ENCODE peak calls at places on chromosomes 16 and 17, in ten cellular contexts. One of them, this sample, is unnamed.

GRCh38 chr17:43917348-43918025 is 10.2 kb upstream of the MPP2 start:
- DNase-seq in cardiac fibroblast: peak
- DNase-seq in ACHN: no peak
- DNase-seq in nucleus accumbens: no peak
- DNase-seq in left kidney: peak
- DNase-seq in activated gamma-delta T cell treated with Interleukin-2 at 50 U/mL for 16 hours: peak
- DNase-seq in mucosa of gallbladder: peak
- DNase-seq in KG1: no peak
- DNase-seq in left lung: no peak
- DNase-seq in HEK293T: no peak
- DNase-seq in this sample: no peak

GRCh38 chr16:73054732-73055481 is 7.0 kb upstream of the ZFHX3 start:
- DNase-seq in cardiac fibroblast: peak
- DNase-seq in left kidney: peak
- DNase-seq in ACHN: no peak
- DNase-seq in KG1: no peak
- DNase-seq in left lung: no peak
- DNase-seq in HEK293T: no peak
- DNase-seq in activated gamma-delta T cell treated with Interleukin-2 at 50 U/mL for 16 hours: no peak
- DNase-seq in mucosa of gallbladder: no peak
- DNase-seq in nucleus accumbens: no peak
- DNase-seq in this sample: no peak

GRCh38 chr17:12625092-12625491 is 40.6 kb upstream of the MYOCD start:
- DNase-seq in HEK293T: no peak
- DNase-seq in nucleus accumbens: no peak
- DNase-seq in ACHN: no peak
- DNase-seq in left kidney: no peak
- DNase-seq in KG1: no peak
- DNase-seq in activated gamma-delta T cell treated with Interleukin-2 at 50 U/mL for 16 hours: no peak
- DNase-seq in mucosa of gallbladder: no peak
- DNase-seq in left lung: no peak
- DNase-seq in cardiac fibroblast: no peak
- DNase-seq in this sample: no peak

GRCh38 chr16:58249388-58249779 is 45.4 kb downstream of the PRSS54 start:
- DNase-seq in mucosa of gallbladder: no peak
- DNase-seq in left lung: no peak
- DNase-seq in left kidney: no peak
- DNase-seq in ACHN: no peak
- DNase-seq in cardiac fibroblast: no peak
- DNase-seq in nucleus accumbens: no peak
- DNase-seq in HEK293T: no peak
- DNase-seq in activated gamma-delta T cell treated with Interleukin-2 at 50 U/mL for 16 hours: no peak
- DNase-seq in KG1: no peak
- DNase-seq in this sample: no peak

GRCh38 chr16:9845661-9846361 is 336.4 kb downstream of the GRIN2A start:
- DNase-seq in ACHN: no peak
- DNase-seq in nucleus accumbens: no peak
- DNase-seq in cardiac fibroblast: peak
- DNase-seq in left kidney: no peak
- DNase-seq in HEK293T: no peak
- DNase-seq in KG1: no peak
- DNase-seq in left lung: no peak
- DNase-seq in activated gamma-delta T cell treated with Interleukin-2 at 50 U/mL for 16 hours: no peak
- DNase-seq in mucosa of gallbladder: no peak
- DNase-seq in this sample: no peak

GRCh38 chr16:58264961-58265479 is 29.8 kb downstream of the PRSS54 start:
- DNase-seq in left kidney: peak
- DNase-seq in KG1: no peak
- DNase-seq in cardiac fibroblast: peak
- DNase-seq in left lung: no peak
- DNase-seq in ACHN: peak
- DNase-seq in nucleus accumbens: no peak
- DNase-seq in HEK293T: peak
- DNase-seq in mucosa of gallbladder: no peak
- DNase-seq in activated gamma-delta T cell treated with Interleukin-2 at 50 U/mL for 16 hours: no peak
- DNase-seq in this sample: no peak

GRCh38 chr17:49610883-49611584 is 35.4 kb downstream of the NXPH3 start:
- DNase-seq in ACHN: no peak
- DNase-seq in KG1: no peak
- DNase-seq in nucleus accumbens: no peak
- DNase-seq in cardiac fibroblast: no peak
- DNase-seq in mucosa of gallbladder: no peak
- DNase-seq in HEK293T: no peak
- DNase-seq in left kidney: no peak
- DNase-seq in left lung: no peak
- DNase-seq in activated gamma-delta T cell treated with Interleukin-2 at 50 U/mL for 16 hours: no peak
- DNase-seq in this sample: peak

GRCh38 chr16:57590654-57591085 is 37.8 kb upstream of the ADGRG1 start:
- DNase-seq in ACHN: peak
- DNase-seq in HEK293T: no peak
- DNase-seq in left kidney: no peak
- DNase-seq in cardiac fibroblast: peak
- DNase-seq in activated gamma-delta T cell treated with Interleukin-2 at 50 U/mL for 16 hours: no peak
- DNase-seq in left lung: peak
- DNase-seq in mucosa of gallbladder: peak
- DNase-seq in KG1: no peak
- DNase-seq in nucleus accumbens: no peak
- DNase-seq in this sample: no peak

GRCh38 chr17:58813712-58814111 is 58.1 kb downstream of the PPM1E start:
- DNase-seq in ACHN: no peak
- DNase-seq in cardiac fibroblast: peak
- DNase-seq in KG1: no peak
- DNase-seq in HEK293T: no peak
- DNase-seq in activated gamma-delta T cell treated with Interleukin-2 at 50 U/mL for 16 hours: no peak
- DNase-seq in left lung: no peak
- DNase-seq in left kidney: no peak
- DNase-seq in mucosa of gallbladder: no peak
- DNase-seq in nucleus accumbens: no peak
- DNase-seq in this sample: no peak

GRCh38 chr17:78064708-78065107 is 63.8 kb downstream of the TMC6 start:
- DNase-seq in nucleus accumbens: no peak
- DNase-seq in KG1: no peak
- DNase-seq in HEK293T: no peak
- DNase-seq in left kidney: no peak
- DNase-seq in left lung: no peak
- DNase-seq in cardiac fibroblast: no peak
- DNase-seq in mucosa of gallbladder: no peak
- DNase-seq in ACHN: no peak
- DNase-seq in activated gamma-delta T cell treated with Interleukin-2 at 50 U/mL for 16 hours: no peak
- DNase-seq in this sample: no peak

GRCh38 chr17:3888343-3889171 is 4.3 kb downstream of the CAMKK1 start:
- DNase-seq in cardiac fibroblast: peak
- DNase-seq in activated gamma-delta T cell treated with Interleukin-2 at 50 U/mL for 16 hours: no peak
- DNase-seq in mucosa of gallbladder: peak
- DNase-seq in HEK293T: peak
- DNase-seq in left lung: no peak
- DNase-seq in nucleus accumbens: no peak
- DNase-seq in ACHN: peak
- DNase-seq in KG1: no peak
- DNase-seq in left kidney: peak
- DNase-seq in this sample: peak

GRCh38 chr16:86424968-86425367 is 85.4 kb upstream of the FOXF1 start:
- DNase-seq in HEK293T: no peak
- DNase-seq in cardiac fibroblast: no peak
- DNase-seq in nucleus accumbens: no peak
- DNase-seq in mucosa of gallbladder: no peak
- DNase-seq in KG1: no peak
- DNase-seq in left kidney: peak
- DNase-seq in ACHN: no peak
- DNase-seq in activated gamma-delta T cell treated with Interleukin-2 at 50 U/mL for 16 hours: no peak
- DNase-seq in left lung: no peak
- DNase-seq in this sample: no peak

GRCh38 chr16:83682858-83683235 is 124.9 kb upstream of the HSBP1 start:
- DNase-seq in mucosa of gallbladder: no peak
- DNase-seq in nucleus accumbens: no peak
- DNase-seq in ACHN: no peak
- DNase-seq in cardiac fibroblast: no peak
- DNase-seq in KG1: no peak
- DNase-seq in activated gamma-delta T cell treated with Interleukin-2 at 50 U/mL for 16 hours: no peak
- DNase-seq in HEK293T: no peak
- DNase-seq in left kidney: peak
- DNase-seq in left lung: no peak
- DNase-seq in this sample: no peak

GRCh38 chr17:63973930-63974593 is 1.3 kb upstream of the SCN4A start:
- DNase-seq in cardiac fibroblast: no peak
- DNase-seq in HEK293T: no peak
- DNase-seq in ACHN: peak
- DNase-seq in left kidney: peak
- DNase-seq in mucosa of gallbladder: no peak
- DNase-seq in nucleus accumbens: no peak
- DNase-seq in activated gamma-delta T cell treated with Interleukin-2 at 50 U/mL for 16 hours: no peak
- DNase-seq in left lung: no peak
- DNase-seq in KG1: no peak
- DNase-seq in this sample: no peak

GRCh38 chr17:68288804-68289203 is 2.1 kb downstream of the SLC16A6 start:
- DNase-seq in mucosa of gallbladder: no peak
- DNase-seq in ACHN: no peak
- DNase-seq in nucleus accumbens: no peak
- DNase-seq in activated gamma-delta T cell treated with Interleukin-2 at 50 U/mL for 16 hours: no peak
- DNase-seq in left kidney: no peak
- DNase-seq in left lung: peak
- DNase-seq in HEK293T: no peak
- DNase-seq in KG1: no peak
- DNase-seq in cardiac fibroblast: no peak
- DNase-seq in this sample: no peak

GRCh38 chr16:76035689-76036088 is 241.5 kb upstream of the CNTNAP4 start:
- DNase-seq in mucosa of gallbladder: no peak
- DNase-seq in activated gamma-delta T cell treated with Interleukin-2 at 50 U/mL for 16 hours: no peak
- DNase-seq in cardiac fibroblast: peak
- DNase-seq in ACHN: no peak
- DNase-seq in HEK293T: no peak
- DNase-seq in KG1: no peak
- DNase-seq in left lung: no peak
- DNase-seq in nucleus accumbens: no peak
- DNase-seq in left kidney: peak
- DNase-seq in this sample: no peak

GRCh38 chr17:57676543-57676942 is 68.6 kb downstream of the CCDC182 start:
- DNase-seq in activated gamma-delta T cell treated with Interleukin-2 at 50 U/mL for 16 hours: no peak
- DNase-seq in HEK293T: no peak
- DNase-seq in KG1: no peak
- DNase-seq in cardiac fibroblast: no peak
- DNase-seq in left lung: no peak
- DNase-seq in mucosa of gallbladder: no peak
- DNase-seq in left kidney: no peak
- DNase-seq in nucleus accumbens: no peak
- DNase-seq in ACHN: no peak
- DNase-seq in this sample: no peak

GRCh38 chr17:81150379-81151038 is 14.8 kb upstream of the PVALEF start:
- DNase-seq in KG1: no peak
- DNase-seq in mucosa of gallbladder: no peak
- DNase-seq in HEK293T: no peak
- DNase-seq in activated gamma-delta T cell treated with Interleukin-2 at 50 U/mL for 16 hours: no peak
- DNase-seq in left kidney: no peak
- DNase-seq in ACHN: no peak
- DNase-seq in cardiac fibroblast: peak
- DNase-seq in nucleus accumbens: no peak
- DNase-seq in left lung: peak
- DNase-seq in this sample: no peak

GRCh38 chr17:70011750-70012149 is 63.3 kb upstream of the KCNJ16 start:
- DNase-seq in left kidney: no peak
- DNase-seq in nucleus accumbens: no peak
- DNase-seq in HEK293T: no peak
- DNase-seq in left lung: no peak
- DNase-seq in cardiac fibroblast: no peak
- DNase-seq in KG1: no peak
- DNase-seq in ACHN: no peak
- DNase-seq in activated gamma-delta T cell treated with Interleukin-2 at 50 U/mL for 16 hours: no peak
- DNase-seq in mucosa of gallbladder: no peak
- DNase-seq in this sample: no peak

GRCh38 chr16:1665829-1666228 is 12.2 kb upstream of the JPT2 start:
- DNase-seq in HEK293T: no peak
- DNase-seq in KG1: no peak
- DNase-seq in ACHN: no peak
- DNase-seq in mucosa of gallbladder: no peak
- DNase-seq in activated gamma-delta T cell treated with Interleukin-2 at 50 U/mL for 16 hours: no peak
- DNase-seq in left kidney: no peak
- DNase-seq in left lung: no peak
- DNase-seq in cardiac fibroblast: no peak
- DNase-seq in nucleus accumbens: no peak
- DNase-seq in this sample: no peak

GRCh38 chr16:26547681-26548080 is 519.0 kb upstream of the C16orf82 start:
- DNase-seq in activated gamma-delta T cell treated with Interleukin-2 at 50 U/mL for 16 hours: no peak
- DNase-seq in nucleus accumbens: no peak
- DNase-seq in ACHN: no peak
- DNase-seq in KG1: no peak
- DNase-seq in cardiac fibroblast: no peak
- DNase-seq in left lung: no peak
- DNase-seq in HEK293T: no peak
- DNase-seq in mucosa of gallbladder: no peak
- DNase-seq in left kidney: no peak
- DNase-seq in this sample: no peak

GRCh38 chr17:48726916-48727286 is 1.6 kb downstream of the HOXB13 start:
- DNase-seq in mucosa of gallbladder: no peak
- DNase-seq in left lung: no peak
- DNase-seq in cardiac fibroblast: no peak
- DNase-seq in ACHN: no peak
- DNase-seq in KG1: no peak
- DNase-seq in HEK293T: no peak
- DNase-seq in left kidney: no peak
- DNase-seq in activated gamma-delta T cell treated with Interleukin-2 at 50 U/mL for 16 hours: no peak
- DNase-seq in nucleus accumbens: no peak
- DNase-seq in this sample: peak

GRCh38 chr16:65546353-65546791 is 424.5 kb upstream of the CDH11 start:
- DNase-seq in left lung: no peak
- DNase-seq in nucleus accumbens: no peak
- DNase-seq in mucosa of gallbladder: no peak
- DNase-seq in activated gamma-delta T cell treated with Interleukin-2 at 50 U/mL for 16 hours: no peak
- DNase-seq in ACHN: no peak
- DNase-seq in cardiac fibroblast: no peak
- DNase-seq in left kidney: peak
- DNase-seq in HEK293T: no peak
- DNase-seq in KG1: no peak
- DNase-seq in this sample: no peak

GRCh38 chr16:2154533-2155090 is 970 bp upstream of the TRAF7 start:
- DNase-seq in KG1: no peak
- DNase-seq in HEK293T: no peak
- DNase-seq in ACHN: peak
- DNase-seq in mucosa of gallbladder: no peak
- DNase-seq in nucleus accumbens: no peak
- DNase-seq in activated gamma-delta T cell treated with Interleukin-2 at 50 U/mL for 16 hours: no peak
- DNase-seq in cardiac fibroblast: peak
- DNase-seq in left kidney: no peak
- DNase-seq in left lung: no peak
- DNase-seq in this sample: no peak

GRCh38 chr16:86752582-86753175 is 174.3 kb downstream of the FOXL1 start:
- DNase-seq in mucosa of gallbladder: no peak
- DNase-seq in cardiac fibroblast: no peak
- DNase-seq in ACHN: no peak
- DNase-seq in HEK293T: no peak
- DNase-seq in left kidney: no peak
- DNase-seq in KG1: no peak
- DNase-seq in left lung: no peak
- DNase-seq in nucleus accumbens: no peak
- DNase-seq in activated gamma-delta T cell treated with Interleukin-2 at 50 U/mL for 16 hours: no peak
- DNase-seq in this sample: no peak

GRCh38 chr17:45641541-45641940 is 142.6 kb upstream of the CRHR1 start:
- DNase-seq in ACHN: no peak
- DNase-seq in HEK293T: no peak
- DNase-seq in cardiac fibroblast: no peak
- DNase-seq in left kidney: no peak
- DNase-seq in activated gamma-delta T cell treated with Interleukin-2 at 50 U/mL for 16 hours: no peak
- DNase-seq in left lung: no peak
- DNase-seq in mucosa of gallbladder: no peak
- DNase-seq in KG1: no peak
- DNase-seq in nucleus accumbens: no peak
- DNase-seq in this sample: no peak

GRCh38 chr16:75761111-75761510 is 34.8 kb upstream of the CPHXL start:
- DNase-seq in left lung: no peak
- DNase-seq in mucosa of gallbladder: no peak
- DNase-seq in cardiac fibroblast: peak
- DNase-seq in left kidney: no peak
- DNase-seq in ACHN: no peak
- DNase-seq in activated gamma-delta T cell treated with Interleukin-2 at 50 U/mL for 16 hours: no peak
- DNase-seq in KG1: no peak
- DNase-seq in HEK293T: no peak
- DNase-seq in nucleus accumbens: no peak
- DNase-seq in this sample: no peak

GRCh38 chr16:64094992-64095579 is 1026.8 kb downstream of the CDH11 start:
- DNase-seq in nucleus accumbens: no peak
- DNase-seq in left lung: no peak
- DNase-seq in mucosa of gallbladder: no peak
- DNase-seq in KG1: no peak
- DNase-seq in left kidney: no peak
- DNase-seq in activated gamma-delta T cell treated with Interleukin-2 at 50 U/mL for 16 hours: no peak
- DNase-seq in cardiac fibroblast: peak
- DNase-seq in HEK293T: no peak
- DNase-seq in ACHN: no peak
- DNase-seq in this sample: no peak

This sample was measured in prostate gland.